ENCODE peak calls at places on chromosomes 1 and 21, in seven cellular contexts. W, G, K, J, I, X and U are unnamed samples.

GRCh38 chr21:39073063-39073462 is 110.2 kb downstream of the PSMG1 start:
- DNase-seq in W (peak; percentile 61), J (no peak), G (no peak), K (no peak), X (no peak), I (no peak), U (no peak)

GRCh38 chr1:59415876-59416275 is 119.0 kb downstream of the FGGY start:
- DNase-seq in I (no peak), K (no peak), X (no peak), W (no peak), G (no peak), J (peak; percentile 31), U (no peak)

GRCh38 chr1:98839840-98840239 is 164.8 kb downstream of the PLPPR5 start:
- DNase-seq in I (peak; percentile 10), J (peak; percentile 10), G (peak; percentile 27), K (no peak), X (no peak), W (no peak), U (peak; percentile 7)

GRCh38 chr1:226656601-226657277 is 82.3 kb downstream of the ITPKB start:
- DNase-seq in J (no peak), G (peak; percentile 91), X (peak; percentile 36), W (peak; percentile 53), K (no peak), I (peak; percentile 80), U (peak; percentile 62)

GRCh38 chr1:18599704-18600103 is 30.9 kb upstream of the PAX7 start:
- DNase-seq in W (no peak), X (no peak), K (no peak), G (no peak), I (no peak), J (no peak), U (no peak)

GRCh38 chr1:202159534-202160371 is 649 bp downstream of the PTPN7 start:
- DNase-seq in K (no peak), I (no peak), G (no peak), W (no peak), X (no peak), J (no peak), U (no peak)

GRCh38 chr1:147384805-147385204 is 142.3 kb downstream of the CHD1L start:
- DNase-seq in W (no peak), G (no peak), X (no peak), I (no peak), K (no peak), J (no peak), U (no peak)

GRCh38 chr1:243394610-243395490 is 139.0 kb downstream of the SDCCAG8 start:
- DNase-seq in J (no peak), I (no peak), K (no peak), X (no peak), W (no peak), G (no peak), U (no peak)

GRCh38 chr1:208209286-208209685 is 34.9 kb downstream of the PLXNA2 start:
- DNase-seq in X (no peak), J (no peak), I (no peak), W (no peak), K (no peak), G (no peak), U (no peak)

GRCh38 chr1:72202761-72203160 is 79.6 kb downstream of the NEGR1 start:
- DNase-seq in X (no peak), K (no peak), I (no peak), J (no peak), G (peak; percentile 36), W (no peak), U (no peak)

GRCh38 chr1:173900427-173900826 is 16.7 kb downstream of the SERPINC1 start:
- DNase-seq in I (no peak), J (no peak), W (no peak), X (no peak), K (no peak), G (no peak), U (no peak)

GRCh38 chr1:168788262-168788661 is 59.3 kb upstream of the DPT start:
- DNase-seq in J (no peak), G (no peak), I (no peak), W (no peak), X (no peak), K (no peak), U (no peak)

GRCh38 chr1:6272476-6273270 is 11.8 kb upstream of the GPR153 start:
- DNase-seq in G (no peak), W (no peak), I (no peak), J (no peak), X (no peak), K (no peak), U (no peak)

GRCh38 chr1:194277927-194278326 is 1091.5 kb upstream of the B3GALT2 start:
- DNase-seq in I (no peak), K (no peak), J (no peak), G (no peak), W (no peak), X (no peak), U (no peak)

GRCh38 chr1:71521655-71522264 is 440.9 kb upstream of the ZRANB2 start:
- DNase-seq in I (peak; percentile 75), J (no peak), W (no peak), G (peak; percentile 70), K (peak; percentile 45), X (no peak), U (peak; percentile 8)

GRCh38 chr21:31728191-31728590 is 3.7 kb downstream of the SCAF4 start:
- DNase-seq in X (no peak), G (no peak), K (no peak), W (no peak), J (no peak), I (no peak), U (no peak)

GRCh38 chr21:31726407-31726806 is 5.5 kb downstream of the SCAF4 start:
- DNase-seq in I (no peak), G (no peak), K (no peak), W (no peak), J (no peak), X (no peak), U (no peak)

GRCh38 chr21:31728952-31729351 is 3.0 kb downstream of the SCAF4 start:
- DNase-seq in K (no peak), W (no peak), X (no peak), G (no peak), I (no peak), J (no peak), U (no peak)

GRCh38 chr21:31725202-31725840 is 6.6 kb downstream of the SCAF4 start:
- DNase-seq in J (no peak), W (no peak), X (no peak), K (no peak), I (no peak), G (no peak), U (no peak)

GRCh38 chr21:31727181-31727580 is 4.7 kb downstream of the SCAF4 start:
- DNase-seq in W (no peak), G (peak; percentile 45), J (no peak), I (no peak), K (no peak), X (no peak), U (no peak)
- TF ChIP-seq CTCF in W (no peak), G (no peak), J (no peak), I (no peak), K (no peak), X (no peak), U (no peak)

GRCh38 chr1:156924478-156925153 is 4.2 kb downstream of the LRRC71 start:
- DNase-seq in W (no peak), J (no peak), X (no peak), I (no peak), G (no peak), K (no peak), U (no peak)
- TF ChIP-seq CTCF in W (no peak), J (no peak), X (no peak), I (no peak), G (no peak), K (no peak), U (no peak)

GRCh38 chr1:178798232-178798861 is 72.5 kb downstream of the ANGPTL1 start:
- DNase-seq in J (no peak), X (no peak), I (no peak), W (no peak), G (no peak), K (no peak), U (no peak)

GRCh38 chr1:178797590-178797989 is 72.5 kb downstream of the RALGPS2 start:
- DNase-seq in J (no peak), I (no peak), G (no peak), K (no peak), X (no peak), W (no peak), U (no peak)

GRCh38 chr1:178792394-178792793 is 67.3 kb downstream of the RALGPS2 start:
- DNase-seq in G (no peak), I (no peak), X (no peak), K (no peak), J (no peak), W (no peak), U (no peak)

DNA sequence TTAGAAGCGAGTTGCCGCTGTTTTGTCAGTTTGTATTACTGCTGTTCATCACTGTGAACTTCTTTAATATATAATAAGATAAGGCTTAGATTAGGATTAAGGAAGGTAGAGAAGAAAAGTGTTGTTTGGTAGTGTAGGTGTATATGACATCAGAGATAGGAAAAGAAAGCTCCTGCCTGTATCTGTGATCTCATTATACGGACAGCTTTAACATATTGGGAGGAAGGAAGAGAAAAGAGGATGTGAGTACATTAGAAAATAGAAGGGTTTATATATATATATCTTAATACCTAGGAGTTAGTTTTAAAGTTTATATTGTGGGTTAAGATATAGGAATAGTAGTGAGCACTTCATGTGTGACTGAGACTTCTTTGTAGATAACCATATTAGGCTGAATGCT is 71.0 kb downstream of the RALGPS2 start:
- DNase-seq in J (no peak), I (no peak), G (no peak), W (no peak), X (no peak), K (no peak), U (no peak)
- TF ChIP-seq CTCF in J (no peak), I (no peak), G (no peak), W (no peak), X (no peak), K (no peak), U (no peak)

DNA sequence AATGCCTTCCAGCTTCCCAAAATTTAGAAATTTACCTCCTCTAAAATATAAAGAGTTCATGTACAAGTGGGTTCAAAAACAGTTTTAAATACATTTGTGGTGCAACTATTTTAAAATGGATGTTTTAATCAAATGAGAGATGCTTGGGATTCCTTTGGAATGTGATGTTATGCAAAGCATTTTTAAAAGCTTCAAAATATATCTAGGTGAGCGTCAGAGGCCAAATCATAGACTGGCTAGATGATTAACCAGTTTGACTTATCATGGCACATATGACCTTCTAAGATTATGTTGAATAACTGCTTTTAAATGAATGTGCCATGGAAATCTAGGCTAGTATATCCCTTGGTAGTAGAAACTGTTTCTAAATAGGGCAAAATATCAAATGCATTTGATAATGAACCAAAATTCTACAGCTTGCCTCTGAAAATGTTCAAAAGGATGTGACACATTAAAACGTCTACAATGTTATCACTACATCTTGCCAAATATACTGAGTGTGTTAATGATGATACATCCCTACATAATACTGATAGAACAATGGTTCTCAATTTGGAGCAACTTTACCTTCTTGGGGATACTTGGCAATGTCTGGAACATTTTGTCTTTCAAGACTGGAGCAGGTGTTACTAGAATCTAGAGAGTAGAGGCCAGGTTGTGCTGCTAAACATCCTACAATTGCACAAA is 650.9 kb upstream of the ADGRL2 start:
- DNase-seq in I (peak; percentile 21), J (no peak), W (no peak), G (peak; percentile 52), K (no peak), X (no peak), U (no peak)
- TF ChIP-seq CTCF in I (no peak), J (no peak), W (no peak), G (no peak), K (no peak), X (no peak), U (no peak)

DNA sequence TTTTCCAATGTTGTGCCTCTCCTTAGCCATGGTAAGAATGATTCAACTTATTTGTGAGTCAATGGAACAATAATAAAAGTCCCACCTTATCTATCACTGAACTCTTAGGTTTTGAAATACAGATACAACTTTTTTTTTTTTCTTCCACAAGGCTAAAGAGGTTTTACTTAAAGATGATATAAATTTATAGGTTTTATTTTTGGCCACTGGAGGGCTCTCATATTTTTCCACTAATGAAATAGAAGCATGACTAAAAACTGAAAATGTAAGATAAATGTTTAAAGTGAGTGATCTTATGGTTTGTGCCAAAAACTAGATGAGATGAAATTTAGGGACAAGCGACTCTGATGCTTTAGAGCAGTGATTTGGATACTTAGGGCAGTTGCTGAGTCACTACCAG is 499.0 kb downstream of the NUF2 start:
- DNase-seq in X (no peak), J (no peak), K (no peak), W (no peak), G (peak; percentile 51), I (peak; percentile 24), U (no peak)
- TF ChIP-seq CTCF in X (no peak), J (peak; percentile 24), K (no peak), W (no peak), G (peak; percentile 28), I (peak; percentile 24), U (peak; percentile 24)